ENCODE peak calls at places on chromosomes 6 and 20, in five cellular contexts. One of them, this sample, is unnamed.

GRCh38 chr20:137668-138131 is 4.7 kb upstream of the DEFB126 start:
- DNase-seq in Calu3: no peak
- DNase-seq in K562: peak
- DNase-seq in stimulated activated CD8-positive, alpha-beta memory T cell treated with anti-CD3 and anti-CD28 coated beads, Interleukin-2, amount 100 ng/mL, for 48 hours: no peak
- DNase-seq in HT-29: peak
- DNase-seq in this sample: no peak

GRCh38 chr20:14264869-14265268 is 72.5 kb downstream of the FLRT3 start:
- DNase-seq in Calu3: no peak
- DNase-seq in K562: no peak
- DNase-seq in stimulated activated CD8-positive, alpha-beta memory T cell treated with anti-CD3 and anti-CD28 coated beads, Interleukin-2, amount 100 ng/mL, for 48 hours: no peak
- DNase-seq in HT-29: peak
- DNase-seq in this sample: no peak

GRCh38 chr6:152596706-152597105 is 40.5 kb downstream of the SYNE1 start:
- DNase-seq in Calu3: no peak
- DNase-seq in K562: no peak
- DNase-seq in stimulated activated CD8-positive, alpha-beta memory T cell treated with anti-CD3 and anti-CD28 coated beads, Interleukin-2, amount 100 ng/mL, for 48 hours: no peak
- DNase-seq in HT-29: no peak
- DNase-seq in this sample: no peak

GRCh38 chr6:89596056-89596455 is 42.5 kb downstream of the LYRM2 start:
- DNase-seq in Calu3: no peak
- DNase-seq in K562: no peak
- DNase-seq in stimulated activated CD8-positive, alpha-beta memory T cell treated with anti-CD3 and anti-CD28 coated beads, Interleukin-2, amount 100 ng/mL, for 48 hours: no peak
- DNase-seq in HT-29: no peak
- DNase-seq in this sample: no peak

GRCh38 chr6:38239719-38240451 is 399.8 kb downstream of the BTBD9 start:
- DNase-seq in Calu3: no peak
- DNase-seq in K562: no peak
- DNase-seq in stimulated activated CD8-positive, alpha-beta memory T cell treated with anti-CD3 and anti-CD28 coated beads, Interleukin-2, amount 100 ng/mL, for 48 hours: no peak
- DNase-seq in HT-29: no peak
- DNase-seq in this sample: no peak

GRCh38 chr20:62219992-62220665 is at the start of gene HRH3:
- DNase-seq in Calu3: peak
- DNase-seq in K562: peak
- DNase-seq in stimulated activated CD8-positive, alpha-beta memory T cell treated with anti-CD3 and anti-CD28 coated beads, Interleukin-2, amount 100 ng/mL, for 48 hours: no peak
- DNase-seq in HT-29: no peak
- DNase-seq in this sample: no peak

GRCh38 chr20:50052952-50053789 is 59.8 kb downstream of the UBE2V1 start:
- DNase-seq in Calu3: no peak
- DNase-seq in K562: no peak
- DNase-seq in stimulated activated CD8-positive, alpha-beta memory T cell treated with anti-CD3 and anti-CD28 coated beads, Interleukin-2, amount 100 ng/mL, for 48 hours: no peak
- DNase-seq in HT-29: no peak
- DNase-seq in this sample: no peak

GRCh38 chr20:23928788-23929187 is 49.2 kb upstream of the CST5 start:
- DNase-seq in Calu3: no peak
- DNase-seq in K562: peak
- DNase-seq in stimulated activated CD8-positive, alpha-beta memory T cell treated with anti-CD3 and anti-CD28 coated beads, Interleukin-2, amount 100 ng/mL, for 48 hours: no peak
- DNase-seq in HT-29: no peak
- DNase-seq in this sample: no peak

GRCh38 chr6:107656381-107656780 is 166.5 kb downstream of the SOBP start:
- DNase-seq in Calu3: no peak
- DNase-seq in K562: no peak
- DNase-seq in stimulated activated CD8-positive, alpha-beta memory T cell treated with anti-CD3 and anti-CD28 coated beads, Interleukin-2, amount 100 ng/mL, for 48 hours: no peak
- DNase-seq in HT-29: no peak
- DNase-seq in this sample: no peak

GRCh38 chr20:23003077-23003476 is 32.0 kb upstream of the SSTR4 start:
- DNase-seq in Calu3: no peak
- DNase-seq in K562: no peak
- DNase-seq in stimulated activated CD8-positive, alpha-beta memory T cell treated with anti-CD3 and anti-CD28 coated beads, Interleukin-2, amount 100 ng/mL, for 48 hours: no peak
- DNase-seq in HT-29: no peak
- DNase-seq in this sample: no peak

GRCh38 chr6:78810698-78811097 is 56.7 kb upstream of the IRAK1BP1 start:
- DNase-seq in Calu3: no peak
- DNase-seq in K562: no peak
- DNase-seq in stimulated activated CD8-positive, alpha-beta memory T cell treated with anti-CD3 and anti-CD28 coated beads, Interleukin-2, amount 100 ng/mL, for 48 hours: no peak
- DNase-seq in HT-29: no peak
- DNase-seq in this sample: no peak

GRCh38 chr6:42523158-42523814 is 40.5 kb upstream of the UBR2 start:
- DNase-seq in Calu3: no peak
- DNase-seq in K562: no peak
- DNase-seq in stimulated activated CD8-positive, alpha-beta memory T cell treated with anti-CD3 and anti-CD28 coated beads, Interleukin-2, amount 100 ng/mL, for 48 hours: no peak
- DNase-seq in HT-29: no peak
- DNase-seq in this sample: no peak

GRCh38 chr20:26209171-26209941 is 512.7 kb upstream of the ZNF337 start:
- DNase-seq in Calu3: no peak
- DNase-seq in K562: no peak
- DNase-seq in stimulated activated CD8-positive, alpha-beta memory T cell treated with anti-CD3 and anti-CD28 coated beads, Interleukin-2, amount 100 ng/mL, for 48 hours: no peak
- DNase-seq in HT-29: no peak
- DNase-seq in this sample: no peak

GRCh38 chr6:47529734-47530133 is 52.1 kb downstream of the CD2AP start:
- DNase-seq in Calu3: no peak
- DNase-seq in K562: no peak
- DNase-seq in stimulated activated CD8-positive, alpha-beta memory T cell treated with anti-CD3 and anti-CD28 coated beads, Interleukin-2, amount 100 ng/mL, for 48 hours: no peak
- DNase-seq in HT-29: no peak
- DNase-seq in this sample: no peak

GRCh38 chr6:151136141-151136755 is 103.5 kb upstream of the AKAP12 start:
- DNase-seq in Calu3: no peak
- DNase-seq in K562: no peak
- DNase-seq in stimulated activated CD8-positive, alpha-beta memory T cell treated with anti-CD3 and anti-CD28 coated beads, Interleukin-2, amount 100 ng/mL, for 48 hours: no peak
- DNase-seq in HT-29: peak
- DNase-seq in this sample: no peak

GRCh38 chr20:59388402-59388801 is 88.0 kb downstream of the EDN3 start:
- DNase-seq in Calu3: no peak
- DNase-seq in K562: no peak
- DNase-seq in stimulated activated CD8-positive, alpha-beta memory T cell treated with anti-CD3 and anti-CD28 coated beads, Interleukin-2, amount 100 ng/mL, for 48 hours: no peak
- DNase-seq in HT-29: no peak
- DNase-seq in this sample: no peak

GRCh38 chr6:10725046-10725445 is 2.2 kb downstream of the TMEM14C start:
- DNase-seq in Calu3: no peak
- DNase-seq in K562: no peak
- DNase-seq in stimulated activated CD8-positive, alpha-beta memory T cell treated with anti-CD3 and anti-CD28 coated beads, Interleukin-2, amount 100 ng/mL, for 48 hours: no peak
- DNase-seq in HT-29: no peak
- DNase-seq in this sample: no peak

GRCh38 chr6:43801489-43802181 is 31.6 kb downstream of the VEGFA start:
- DNase-seq in Calu3: no peak
- DNase-seq in K562: no peak
- DNase-seq in stimulated activated CD8-positive, alpha-beta memory T cell treated with anti-CD3 and anti-CD28 coated beads, Interleukin-2, amount 100 ng/mL, for 48 hours: no peak
- DNase-seq in HT-29: no peak
- DNase-seq in this sample: no peak

GRCh38 chr20:21701171-21701876 is 4.1 kb upstream of the PAX1 start:
- DNase-seq in Calu3: no peak
- DNase-seq in K562: no peak
- DNase-seq in stimulated activated CD8-positive, alpha-beta memory T cell treated with anti-CD3 and anti-CD28 coated beads, Interleukin-2, amount 100 ng/mL, for 48 hours: no peak
- DNase-seq in HT-29: no peak
- DNase-seq in this sample: no peak

GRCh38 chr20:59935457-59936185 is 2.2 kb upstream of the SYCP2 start:
- DNase-seq in Calu3: no peak
- DNase-seq in K562: no peak
- DNase-seq in stimulated activated CD8-positive, alpha-beta memory T cell treated with anti-CD3 and anti-CD28 coated beads, Interleukin-2, amount 100 ng/mL, for 48 hours: no peak
- DNase-seq in HT-29: no peak
- DNase-seq in this sample: no peak

GRCh38 chr6:148343383-148343782 is 745 bp downstream of the SASH1 start:
- DNase-seq in Calu3: no peak
- DNase-seq in K562: no peak
- DNase-seq in stimulated activated CD8-positive, alpha-beta memory T cell treated with anti-CD3 and anti-CD28 coated beads, Interleukin-2, amount 100 ng/mL, for 48 hours: no peak
- DNase-seq in HT-29: peak
- DNase-seq in this sample: no peak

GRCh38 chr20:14055127-14055742 is 59.9 kb downstream of the MACROD2 start:
- DNase-seq in Calu3: peak
- DNase-seq in K562: peak
- DNase-seq in stimulated activated CD8-positive, alpha-beta memory T cell treated with anti-CD3 and anti-CD28 coated beads, Interleukin-2, amount 100 ng/mL, for 48 hours: no peak
- DNase-seq in HT-29: peak
- DNase-seq in this sample: peak

GRCh38 chr6:37488464-37488863 is 11.2 kb downstream of the CCDC167 start:
- DNase-seq in Calu3: no peak
- DNase-seq in K562: no peak
- DNase-seq in stimulated activated CD8-positive, alpha-beta memory T cell treated with anti-CD3 and anti-CD28 coated beads, Interleukin-2, amount 100 ng/mL, for 48 hours: no peak
- DNase-seq in HT-29: no peak
- DNase-seq in this sample: no peak

GRCh38 chr20:1467355-1468116 is 887 bp upstream of the NSFL1C start:
- DNase-seq in Calu3: peak
- DNase-seq in K562: peak
- DNase-seq in stimulated activated CD8-positive, alpha-beta memory T cell treated with anti-CD3 and anti-CD28 coated beads, Interleukin-2, amount 100 ng/mL, for 48 hours: no peak
- DNase-seq in HT-29: peak
- DNase-seq in this sample: peak

GRCh38 chr20:1336699-1337387 is 7.9 kb upstream of the SDCBP2 start:
- DNase-seq in Calu3: no peak
- DNase-seq in K562: no peak
- DNase-seq in stimulated activated CD8-positive, alpha-beta memory T cell treated with anti-CD3 and anti-CD28 coated beads, Interleukin-2, amount 100 ng/mL, for 48 hours: no peak
- DNase-seq in HT-29: no peak
- DNase-seq in this sample: peak

GRCh38 chr6:63355632-63356031 is 35.8 kb upstream of the LGSN start:
- DNase-seq in Calu3: no peak
- DNase-seq in K562: no peak
- DNase-seq in stimulated activated CD8-positive, alpha-beta memory T cell treated with anti-CD3 and anti-CD28 coated beads, Interleukin-2, amount 100 ng/mL, for 48 hours: no peak
- DNase-seq in HT-29: no peak
- DNase-seq in this sample: no peak

GRCh38 chr20:52193133-52193532 is 1.6 kb upstream of the ZFP64 start:
- DNase-seq in Calu3: no peak
- DNase-seq in K562: no peak
- DNase-seq in stimulated activated CD8-positive, alpha-beta memory T cell treated with anti-CD3 and anti-CD28 coated beads, Interleukin-2, amount 100 ng/mL, for 48 hours: no peak
- DNase-seq in HT-29: no peak
- DNase-seq in this sample: no peak

GRCh38 chr6:17218023-17218748 is 63.0 kb upstream of the RBM24 start:
- DNase-seq in Calu3: no peak
- DNase-seq in K562: no peak
- DNase-seq in stimulated activated CD8-positive, alpha-beta memory T cell treated with anti-CD3 and anti-CD28 coated beads, Interleukin-2, amount 100 ng/mL, for 48 hours: no peak
- DNase-seq in HT-29: no peak
- DNase-seq in this sample: peak

GRCh38 chr6:98944598-98945011 is 3.1 kb downstream of the FBXL4 start:
- DNase-seq in Calu3: no peak
- DNase-seq in K562: no peak
- DNase-seq in stimulated activated CD8-positive, alpha-beta memory T cell treated with anti-CD3 and anti-CD28 coated beads, Interleukin-2, amount 100 ng/mL, for 48 hours: no peak
- DNase-seq in HT-29: peak
- DNase-seq in this sample: no peak

GRCh38 chr6:38273325-38273724 is 366.4 kb downstream of the BTBD9 start:
- DNase-seq in Calu3: no peak
- DNase-seq in K562: no peak
- DNase-seq in stimulated activated CD8-positive, alpha-beta memory T cell treated with anti-CD3 and anti-CD28 coated beads, Interleukin-2, amount 100 ng/mL, for 48 hours: no peak
- DNase-seq in HT-29: no peak
- DNase-seq in this sample: no peak

GRCh38 chr6:35754452-35755321 is 17.9 kb downstream of the ARMC12 start:
- DNase-seq in Calu3: peak
- DNase-seq in K562: no peak
- DNase-seq in stimulated activated CD8-positive, alpha-beta memory T cell treated with anti-CD3 and anti-CD28 coated beads, Interleukin-2, amount 100 ng/mL, for 48 hours: no peak
- DNase-seq in HT-29: no peak
- DNase-seq in this sample: no peak

GRCh38 chr20:38660429-38660828 is 58.8 kb downstream of the ARHGAP40 start:
- DNase-seq in Calu3: no peak
- DNase-seq in K562: no peak
- DNase-seq in stimulated activated CD8-positive, alpha-beta memory T cell treated with anti-CD3 and anti-CD28 coated beads, Interleukin-2, amount 100 ng/mL, for 48 hours: no peak
- DNase-seq in HT-29: no peak
- DNase-seq in this sample: no peak

GRCh38 chr6:150169609-150170008 is 26.8 kb downstream of the PPP1R14C start:
- DNase-seq in Calu3: no peak
- DNase-seq in K562: no peak
- DNase-seq in stimulated activated CD8-positive, alpha-beta memory T cell treated with anti-CD3 and anti-CD28 coated beads, Interleukin-2, amount 100 ng/mL, for 48 hours: peak
- DNase-seq in HT-29: no peak
- DNase-seq in this sample: no peak

GRCh38 chr6:52815167-52816092 is 11.8 kb upstream of the GSTA1 start:
- DNase-seq in Calu3: peak
- DNase-seq in K562: peak
- DNase-seq in stimulated activated CD8-positive, alpha-beta memory T cell treated with anti-CD3 and anti-CD28 coated beads, Interleukin-2, amount 100 ng/mL, for 48 hours: peak
- DNase-seq in HT-29: peak
- DNase-seq in this sample: peak